ENCODE peak calls at places on chromosomes 4 and X, in ten cellular contexts. Z is AG04449; D is kidney tubule cell; X is brain microvascular endothelial cell; F is T-cell; J is GM04503; M is NCI-H1105; R is activated CD4-positive, alpha-beta T cell treated with anti-CD3 and anti-CD28 coated beads, Interleukin-2, amount 50 U/mL, for 1 hour; B is left colon; U is T-helper 9 cell. C is an unnamed sample.

GRCh38 chr4:23485793-23486192 is 404.1 kb downstream of the PPARGC1A start:
- DNase-seq in M (no peak), U (no peak), B (no peak), D (no peak), F (no peak), X (no peak), Z (no peak), R (no peak), J (no peak), C (no peak)

GRCh38 chrX:37926700-37927099 is 79.3 kb upstream of the DYNLT3 start:
- DNase-seq in D (peak; percentile 50), J (no peak), Z (peak; percentile 0), R (no peak), X (no peak), U (no peak), M (peak; percentile 16), F (no peak), B (no peak), C (no peak)

GRCh38 chr4:84677093-84677492 is 94.2 kb downstream of the CDS1 start:
- DNase-seq in R (no peak), M (no peak), F (no peak), X (no peak), B (no peak), U (no peak), D (no peak), Z (no peak), J (no peak), C (no peak)

GRCh38 chrX:23317799-23318724 is 16.6 kb upstream of the PTCHD1 start:
- DNase-seq in B (no peak), R (no peak), J (no peak), M (no peak), U (peak; percentile 3), X (peak; percentile 12), D (peak; percentile 30), F (peak; percentile 12), Z (no peak), C (no peak)

GRCh38 chr4:2412534-2412884 is 5.9 kb downstream of the ZFYVE28 start:
- DNase-seq in U (peak; percentile 41), D (no peak), B (peak; percentile 78), M (no peak), X (no peak), J (no peak), R (peak; percentile 57), F (peak; percentile 74), Z (no peak), C (no peak)

GRCh38 chr4:72767903-72768817 is 199.1 kb upstream of the ADAMTS3 start:
- DNase-seq in J (peak; percentile 43), Z (no peak), U (no peak), M (no peak), R (no peak), B (no peak), F (no peak), X (peak; percentile 82), D (peak; percentile 85), C (no peak)

GRCh38 chrX:41475611-41476241 is 28.6 kb downstream of the NYX start:
- DNase-seq in M (no peak), J (no peak), D (no peak), U (no peak), X (no peak), F (no peak), B (no peak), Z (no peak), R (no peak), C (no peak)

GRCh38 chr4:84939111-84939510 is 27.4 kb downstream of the WDFY3 start:
- DNase-seq in D (no peak), U (no peak), M (no peak), X (no peak), R (no peak), Z (no peak), F (no peak), B (no peak), J (no peak), C (no peak)

GRCh38 chr4:122313001-122313400 is 65.8 kb upstream of the ADAD1 start:
- DNase-seq in U (no peak), B (no peak), Z (no peak), X (no peak), D (no peak), J (no peak), M (no peak), F (no peak), R (no peak), C (no peak)